ENCODE peak calls at places on chromosomes 11 and 22, in nine cellular contexts. One of them, this sample, is unnamed.

GRCh38 chr11:8360086-8360828 is 96.6 kb upstream of the LMO1 start:
- DNase-seq in activated CD8-positive, alpha-beta memory T cell treated with anti-CD3 and anti-CD28 coated beads for 24 hours: no peak
- DNase-seq in NCI-H2171 treated with DMSO at 0.1 percent for 48 hours: no peak
- DNase-seq in NCI-H1092: no peak
- DNase-seq in iris pigment epithelial cell: no peak
- DNase-seq in right atrium auricular region: no peak
- DNase-seq in GM19239: no peak
- DNase-seq in cardiac muscle cell: no peak
- DNase-seq in fibroblast of pulmonary artery: no peak
- DNase-seq in this sample: no peak

GRCh38 chr22:49366437-49366836 is 461.2 kb downstream of the BRD1 start:
- DNase-seq in NCI-H1092: no peak
- DNase-seq in cardiac muscle cell: no peak
- DNase-seq in GM19239: no peak
- DNase-seq in right atrium auricular region: peak; percentile 30
- DNase-seq in NCI-H2171 treated with DMSO at 0.1 percent for 48 hours: no peak
- DNase-seq in activated CD8-positive, alpha-beta memory T cell treated with anti-CD3 and anti-CD28 coated beads for 24 hours: no peak
- DNase-seq in iris pigment epithelial cell: no peak
- DNase-seq in fibroblast of pulmonary artery: no peak
- DNase-seq in this sample: no peak

GRCh38 chr11:19980957-19981669 is 179.2 kb downstream of the DBX1 start:
- DNase-seq in activated CD8-positive, alpha-beta memory T cell treated with anti-CD3 and anti-CD28 coated beads for 24 hours: no peak
- DNase-seq in NCI-H1092: no peak
- DNase-seq in GM19239: no peak
- DNase-seq in cardiac muscle cell: no peak
- DNase-seq in NCI-H2171 treated with DMSO at 0.1 percent for 48 hours: no peak
- DNase-seq in fibroblast of pulmonary artery: peak; percentile 73
- DNase-seq in iris pigment epithelial cell: peak; percentile 94
- DNase-seq in right atrium auricular region: no peak
- DNase-seq in this sample: no peak

GRCh38 chr11:112440518-112440917 is 179.9 kb upstream of the PLET1 start:
- DNase-seq in fibroblast of pulmonary artery: no peak
- DNase-seq in activated CD8-positive, alpha-beta memory T cell treated with anti-CD3 and anti-CD28 coated beads for 24 hours: no peak
- DNase-seq in cardiac muscle cell: no peak
- DNase-seq in GM19239: no peak
- DNase-seq in iris pigment epithelial cell: peak; percentile 3
- DNase-seq in NCI-H1092: no peak
- DNase-seq in NCI-H2171 treated with DMSO at 0.1 percent for 48 hours: no peak
- DNase-seq in right atrium auricular region: no peak
- DNase-seq in this sample: no peak

GRCh38 chr11:75635009-75635909 is 33.6 kb downstream of the MAP6 start:
- DNase-seq in cardiac muscle cell: no peak
- DNase-seq in right atrium auricular region: peak; percentile 61
- DNase-seq in fibroblast of pulmonary artery: peak; percentile 42
- DNase-seq in GM19239: no peak
- DNase-seq in iris pigment epithelial cell: peak; percentile 26
- DNase-seq in activated CD8-positive, alpha-beta memory T cell treated with anti-CD3 and anti-CD28 coated beads for 24 hours: no peak
- DNase-seq in NCI-H2171 treated with DMSO at 0.1 percent for 48 hours: peak; percentile 97
- DNase-seq in NCI-H1092: peak; percentile 55
- DNase-seq in this sample: no peak

GRCh38 chr22:21755855-21756284 is 20.3 kb upstream of the YPEL1 start:
- DNase-seq in iris pigment epithelial cell: peak; percentile 82
- DNase-seq in cardiac muscle cell: no peak
- DNase-seq in activated CD8-positive, alpha-beta memory T cell treated with anti-CD3 and anti-CD28 coated beads for 24 hours: no peak
- DNase-seq in NCI-H2171 treated with DMSO at 0.1 percent for 48 hours: no peak
- DNase-seq in fibroblast of pulmonary artery: peak; percentile 64
- DNase-seq in GM19239: no peak
- DNase-seq in right atrium auricular region: no peak
- DNase-seq in NCI-H1092: no peak
- DNase-seq in this sample: no peak

GRCh38 chr22:50702821-50703725 is 30.4 kb downstream of the SHANK3 start:
- DNase-seq in NCI-H1092: no peak
- DNase-seq in GM19239: no peak
- DNase-seq in cardiac muscle cell: no peak
- DNase-seq in iris pigment epithelial cell: no peak
- DNase-seq in activated CD8-positive, alpha-beta memory T cell treated with anti-CD3 and anti-CD28 coated beads for 24 hours: no peak
- DNase-seq in NCI-H2171 treated with DMSO at 0.1 percent for 48 hours: no peak
- DNase-seq in fibroblast of pulmonary artery: no peak
- DNase-seq in right atrium auricular region: no peak
- DNase-seq in this sample: no peak

GRCh38 chr11:120964857-120965256 is 59.0 kb upstream of the TBCEL start:
- DNase-seq in cardiac muscle cell: no peak
- DNase-seq in activated CD8-positive, alpha-beta memory T cell treated with anti-CD3 and anti-CD28 coated beads for 24 hours: no peak
- DNase-seq in GM19239: no peak
- DNase-seq in NCI-H1092: no peak
- DNase-seq in iris pigment epithelial cell: peak; percentile 47
- DNase-seq in right atrium auricular region: no peak
- DNase-seq in fibroblast of pulmonary artery: peak; percentile 4
- DNase-seq in NCI-H2171 treated with DMSO at 0.1 percent for 48 hours: no peak
- DNase-seq in this sample: no peak

GRCh38 chr22:31241936-31242335 is 29.8 kb downstream of the LIMK2 start:
- DNase-seq in iris pigment epithelial cell: peak; percentile 82
- DNase-seq in NCI-H2171 treated with DMSO at 0.1 percent for 48 hours: no peak
- DNase-seq in NCI-H1092: no peak
- DNase-seq in GM19239: no peak
- DNase-seq in fibroblast of pulmonary artery: peak; percentile 62
- DNase-seq in cardiac muscle cell: no peak
- DNase-seq in activated CD8-positive, alpha-beta memory T cell treated with anti-CD3 and anti-CD28 coated beads for 24 hours: no peak
- DNase-seq in right atrium auricular region: no peak
- DNase-seq in this sample: no peak

GRCh38 chr11:57787920-57788716 is 26.5 kb downstream of the CTNND1 start:
- DNase-seq in NCI-H2171 treated with DMSO at 0.1 percent for 48 hours: peak; percentile 8
- DNase-seq in iris pigment epithelial cell: peak; percentile 55
- DNase-seq in GM19239: no peak
- DNase-seq in fibroblast of pulmonary artery: no peak
- DNase-seq in NCI-H1092: no peak
- DNase-seq in activated CD8-positive, alpha-beta memory T cell treated with anti-CD3 and anti-CD28 coated beads for 24 hours: no peak
- DNase-seq in cardiac muscle cell: no peak
- DNase-seq in right atrium auricular region: no peak
- DNase-seq in this sample: no peak

GRCh38 chr11:1751999-1752906 is 1.9 kb upstream of the IFITM10 start:
- DNase-seq in NCI-H1092: no peak
- DNase-seq in NCI-H2171 treated with DMSO at 0.1 percent for 48 hours: no peak
- DNase-seq in fibroblast of pulmonary artery: no peak
- DNase-seq in activated CD8-positive, alpha-beta memory T cell treated with anti-CD3 and anti-CD28 coated beads for 24 hours: no peak
- DNase-seq in cardiac muscle cell: no peak
- DNase-seq in right atrium auricular region: no peak
- DNase-seq in GM19239: no peak
- DNase-seq in iris pigment epithelial cell: no peak
- DNase-seq in this sample: no peak

GRCh38 chr11:74948546-74948897 is 369 bp downstream of the XRRA1 start:
- DNase-seq in GM19239: no peak
- DNase-seq in iris pigment epithelial cell: no peak
- DNase-seq in right atrium auricular region: no peak
- DNase-seq in activated CD8-positive, alpha-beta memory T cell treated with anti-CD3 and anti-CD28 coated beads for 24 hours: no peak
- DNase-seq in fibroblast of pulmonary artery: peak; percentile 30
- DNase-seq in NCI-H1092: peak; percentile 47
- DNase-seq in NCI-H2171 treated with DMSO at 0.1 percent for 48 hours: no peak
- DNase-seq in cardiac muscle cell: no peak
- DNase-seq in this sample: no peak

GRCh38 chr11:10329356-10329755 is 24.5 kb downstream of the ADM start:
- DNase-seq in iris pigment epithelial cell: no peak
- DNase-seq in cardiac muscle cell: no peak
- DNase-seq in GM19239: no peak
- DNase-seq in activated CD8-positive, alpha-beta memory T cell treated with anti-CD3 and anti-CD28 coated beads for 24 hours: no peak
- DNase-seq in NCI-H2171 treated with DMSO at 0.1 percent for 48 hours: no peak
- DNase-seq in fibroblast of pulmonary artery: no peak
- DNase-seq in NCI-H1092: no peak
- DNase-seq in right atrium auricular region: no peak
- DNase-seq in this sample: no peak

GRCh38 chr11:14529933-14530332 is 9.7 kb upstream of the PSMA1 start:
- DNase-seq in fibroblast of pulmonary artery: no peak
- DNase-seq in NCI-H2171 treated with DMSO at 0.1 percent for 48 hours: no peak
- DNase-seq in GM19239: no peak
- DNase-seq in right atrium auricular region: no peak
- DNase-seq in iris pigment epithelial cell: no peak
- DNase-seq in NCI-H1092: no peak
- DNase-seq in activated CD8-positive, alpha-beta memory T cell treated with anti-CD3 and anti-CD28 coated beads for 24 hours: no peak
- DNase-seq in cardiac muscle cell: no peak
- DNase-seq in this sample: no peak

GRCh38 chr11:37811349-37811748 is 1213.3 kb upstream of the RAG2 start:
- DNase-seq in NCI-H1092: no peak
- DNase-seq in fibroblast of pulmonary artery: no peak
- DNase-seq in right atrium auricular region: no peak
- DNase-seq in GM19239: no peak
- DNase-seq in activated CD8-positive, alpha-beta memory T cell treated with anti-CD3 and anti-CD28 coated beads for 24 hours: no peak
- DNase-seq in NCI-H2171 treated with DMSO at 0.1 percent for 48 hours: no peak
- DNase-seq in cardiac muscle cell: no peak
- DNase-seq in iris pigment epithelial cell: no peak
- DNase-seq in this sample: no peak

GRCh38 chr11:58654079-58654907 is 31.8 kb downstream of the CNTF start:
- DNase-seq in cardiac muscle cell: peak; percentile 82
- DNase-seq in fibroblast of pulmonary artery: peak; percentile 82
- DNase-seq in GM19239: peak; percentile 46
- DNase-seq in iris pigment epithelial cell: peak; percentile 74
- DNase-seq in NCI-H2171 treated with DMSO at 0.1 percent for 48 hours: peak; percentile 29
- DNase-seq in NCI-H1092: peak; percentile 68
- DNase-seq in right atrium auricular region: peak; percentile 80
- DNase-seq in activated CD8-positive, alpha-beta memory T cell treated with anti-CD3 and anti-CD28 coated beads for 24 hours: peak; percentile 90
- DNase-seq in this sample: peak; percentile 64

This sample was measured in left colon.